ENCODE peak calls at places on chromosomes 7 and 10, in five cellular contexts. G, E, H, U and Z are unnamed samples.

GRCh38 chr10:25547391-25547790 is 372.6 kb downstream of the GPR158 start:
- DNase-seq in G (no peak), E (no peak), H (no peak), U (no peak), Z (no peak)

GRCh38 chr7:90769036-90769435 is 172.9 kb downstream of the CDK14 start:
- DNase-seq in G (peak), E (no peak), H (no peak), U (no peak), Z (no peak)

GRCh38 chr10:60827791-60828488 is 49.7 kb downstream of the CDK1 start:
- DNase-seq in G (peak), E (no peak), H (no peak), U (no peak), Z (peak)

GRCh38 chr7:84209006-84209405 is 14.4 kb upstream of the SEMA3A start:
- DNase-seq in G (no peak), E (no peak), H (no peak), U (no peak), Z (no peak)

GRCh38 chr7:31735991-31736982 is 49.3 kb downstream of the PPP1R17 start:
- DNase-seq in G (peak), E (peak), H (peak), U (peak), Z (peak)

GRCh38 chr7:138565451-138566114 is 105.5 kb downstream of the TRIM24 start:
- DNase-seq in G (peak), E (no peak), H (no peak), U (no peak), Z (no peak)

GRCh38 chr7:159094030-159094740 is 50.5 kb downstream of the VIPR2 start:
- DNase-seq in G (no peak), E (no peak), H (no peak), U (peak), Z (no peak)

GRCh38 chr7:20407585-20408466 is 77.1 kb downstream of the ITGB8 start:
- DNase-seq in G (peak), E (no peak), H (no peak), U (no peak), Z (peak)

GRCh38 chr7:103487419-103487818 is 41.4 kb upstream of the SLC26A5 start:
- DNase-seq in G (no peak), E (no peak), H (no peak), U (no peak), Z (no peak)

GRCh38 chr10:50367732-50368131 is 116.4 kb upstream of the ASAH2 start:
- DNase-seq in G (peak), E (no peak), H (no peak), U (peak), Z (no peak)

GRCh38 chr7:44272456-44272855 is 52.9 kb downstream of the CAMK2B start:
- DNase-seq in G (no peak), E (no peak), H (no peak), U (no peak), Z (no peak)

GRCh38 chr10:72308320-72308987 is 34.7 kb downstream of the DDIT4 start:
- DNase-seq in G (peak), E (peak), H (no peak), U (peak), Z (peak)

GRCh38 chr7:155580367-155580766 is 34.0 kb upstream of the CNPY1 start:
- DNase-seq in G (no peak), E (no peak), H (no peak), U (no peak), Z (no peak)

GRCh38 chr10:34433241-34434076 is 381.6 kb downstream of the PARD3 start:
- DNase-seq in G (peak), E (no peak), H (no peak), U (no peak), Z (no peak)

GRCh38 chr7:151830121-151830815 is 46.6 kb downstream of the PRKAG2 start:
- DNase-seq in G (no peak), E (no peak), H (no peak), U (no peak), Z (no peak)

GRCh38 chr7:155169081-155169480 is 99.0 kb downstream of the HTR5A start:
- DNase-seq in G (no peak), E (no peak), H (no peak), U (no peak), Z (no peak)

GRCh38 chr10:44935201-44935960 is 24.2 kb upstream of the RASSF4 start:
- DNase-seq in G (peak), E (no peak), H (peak), U (no peak), Z (peak)

GRCh38 chr7:73829505-73829904 is 1.3 kb upstream of the CLDN4 start:
- DNase-seq in G (no peak), E (no peak), H (no peak), U (peak), Z (no peak)

GRCh38 chr7:73827568-73828106 is 3.2 kb upstream of the CLDN4 start:
- DNase-seq in G (no peak), E (no peak), H (no peak), U (peak), Z (peak)

GRCh38 chr7:73828972-73829371 is 1.8 kb upstream of the CLDN4 start:
- DNase-seq in G (no peak), E (no peak), H (no peak), U (no peak), Z (no peak)

GRCh38 chr7:73829921-73830617 is 727 bp upstream of the CLDN4 start:
- DNase-seq in G (no peak), E (no peak), H (no peak), U (peak), Z (no peak)

GRCh38 chr7:73828107-73828803 is 2.5 kb upstream of the CLDN4 start:
- DNase-seq in G (peak), E (no peak), H (no peak), U (peak), Z (no peak)
- TF ChIP-seq POLR2A in G (no peak), E (no peak), H (peak), U (peak), Z (no peak)

GRCh38 chr10:12364559-12364958 is 15.2 kb downstream of the CAMK1D start:
- DNase-seq in G (no peak), E (no peak), H (no peak), U (no peak), Z (no peak)

GRCh38 chr10:12358863-12359647 is 9.7 kb downstream of the CAMK1D start:
- DNase-seq in G (no peak), E (peak), H (no peak), U (peak), Z (no peak)

GRCh38 chr10:12357525-12358151 is 8.3 kb downstream of the CAMK1D start:
- DNase-seq in G (no peak), E (no peak), H (no peak), U (no peak), Z (no peak)

GRCh38 chr10:12355384-12355783 is 6.0 kb downstream of the CAMK1D start:
- DNase-seq in G (no peak), E (no peak), H (no peak), U (no peak), Z (no peak)

DNA sequence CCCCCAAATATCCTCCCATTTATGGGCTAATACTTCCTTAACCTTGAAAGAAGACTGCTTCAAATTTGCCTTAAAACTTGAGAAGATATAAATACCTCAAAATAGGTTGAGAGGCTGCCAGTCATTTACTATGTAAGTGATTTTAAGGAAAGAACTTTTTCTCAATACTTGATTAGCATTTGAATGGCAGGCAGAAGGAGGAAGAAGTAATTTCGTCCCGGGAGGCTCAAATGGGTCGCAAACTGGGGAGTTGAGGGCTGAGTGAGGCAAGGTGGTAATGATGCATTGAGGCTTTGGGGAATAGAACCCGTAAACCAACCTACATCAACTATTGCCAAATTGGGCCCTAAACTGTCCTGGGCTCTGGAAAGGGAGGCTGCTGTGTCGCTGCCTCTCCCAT is 11.1 kb downstream of the CAMK1D start:
- DNase-seq in G (no peak), E (no peak), H (no peak), U (no peak), Z (no peak)
- TF ChIP-seq CTCF in G (no peak), E (no peak), H (no peak), U (no peak), Z (no peak)

GRCh38 chr10:123166618-123167017 is 12.4 kb downstream of the BUB3 start:
- DNase-seq in G (no peak), E (no peak), H (no peak), U (no peak), Z (no peak)

GRCh38 chr10:123170961-123171360 is 16.8 kb downstream of the BUB3 start:
- DNase-seq in G (no peak), E (no peak), H (no peak), U (no peak), Z (no peak)

GRCh38 chr10:123160311-123160980 is 6.2 kb downstream of the BUB3 start:
- DNase-seq in G (no peak), E (no peak), H (no peak), U (no peak), Z (no peak)

GRCh38 chr10:123165445-123166072 is 11.4 kb downstream of the BUB3 start:
- DNase-seq in G (no peak), E (no peak), H (no peak), U (no peak), Z (no peak)
- TF ChIP-seq POLR2A in G (no peak), E (no peak), H (no peak), U (no peak), Z (no peak)

GRCh38 chr10:117165557-117166419 is 27.7 kb upstream of the VAX1 start:
- DNase-seq in G (peak), E (no peak), H (no peak), U (peak), Z (no peak)
- TF ChIP-seq CTCF in G (peak), E (peak), H (peak), U (peak), Z (peak)